ENCODE peak calls at places on chromosomes 7 and 10, in five cellular contexts. E is aorta; U is small intestine; X is CD4-positive, CD25-positive, alpha-beta regulatory T cell; W is ovary. Z is an unnamed sample.

GRCh38 chr7:130273081-130273699 is 6.5 kb downstream of the CPA2 start:
- DNase-seq in W (peak), X (peak), E (no peak), U (no peak), Z (peak)

GRCh38 chr7:155594961-155595366 is 48.6 kb upstream of the CNPY1 start:
- DNase-seq in W (no peak), X (no peak), U (no peak), E (no peak), Z (no peak)

GRCh38 chr10:3710764-3711163 is 74.2 kb downstream of the KLF6 start:
- DNase-seq in X (no peak), U (no peak), E (no peak), W (no peak), Z (no peak)

GRCh38 chr10:79930267-79930666 is 18.6 kb downstream of the SFTPD start:
- DNase-seq in W (no peak), X (no peak), U (no peak), E (no peak), Z (no peak)

GRCh38 chr10:69840773-69841172 is 39.1 kb downstream of the COL13A1 start:
- DNase-seq in U (no peak), W (no peak), X (no peak), E (no peak), Z (no peak)

GRCh38 chr10:14605231-14605925 is 169.3 kb downstream of the FAM107B start:
- DNase-seq in W (no peak), U (peak), E (no peak), X (peak), Z (peak)

GRCh38 chr7:139992353-139993054 is 70.2 kb downstream of the PARP12 start:
- DNase-seq in W (no peak), U (no peak), E (no peak), X (no peak), Z (peak)

GRCh38 chr10:93954726-93955363 is 38.9 kb upstream of the PLCE1 start:
- DNase-seq in X (no peak), W (no peak), U (no peak), E (no peak), Z (no peak)

GRCh38 chr7:155586843-155587440 is 40.6 kb upstream of the CNPY1 start:
- DNase-seq in U (no peak), X (no peak), E (no peak), W (no peak), Z (no peak)

GRCh38 chr10:811781-812180 is 119.7 kb downstream of the LARP4B start:
- DNase-seq in E (no peak), U (no peak), X (no peak), W (no peak), Z (peak)

GRCh38 chr10:29603516-29603915 is 31.3 kb downstream of the SVIL start:
- DNase-seq in X (no peak), E (no peak), U (no peak), W (peak), Z (no peak)

GRCh38 chr10:58992830-58993460 is 183.5 kb upstream of the PHYHIPL start:
- DNase-seq in U (no peak), W (no peak), X (no peak), E (no peak), Z (no peak)

GRCh38 chr10:77925795-77926565 is 575 bp downstream of the DLG5 start:
- DNase-seq in E (peak), X (no peak), W (peak), U (peak), Z (peak)

GRCh38 chr10:124069341-124069740 is 24.1 kb downstream of the CHST15 start:
- DNase-seq in X (no peak), W (no peak), U (no peak), E (peak), Z (no peak)

GRCh38 chr7:12570529-12571461 is at the start of gene SCIN:
- DNase-seq in E (peak), U (peak), X (no peak), W (no peak), Z (peak)

GRCh38 chr7:99740573-99741437 is 5.8 kb upstream of the CYP3A7 start:
- DNase-seq in W (no peak), X (no peak), U (no peak), E (no peak), Z (peak)

GRCh38 chr10:28947209-28947608 is 269.9 kb downstream of the BAMBI start:
- DNase-seq in U (no peak), X (no peak), W (no peak), E (no peak), Z (peak)

GRCh38 chr7:142954680-142955268 is 7.4 kb downstream of the KEL start:
- DNase-seq in W (no peak), E (no peak), U (no peak), X (no peak), Z (no peak)

GRCh38 chr10:8063935-8064334 is 9.4 kb downstream of the GATA3 start:
- DNase-seq in W (no peak), E (no peak), X (no peak), U (no peak), Z (no peak)

GRCh38 chr7:43639858-43640491 is 57.1 kb downstream of the STK17A start:
- DNase-seq in U (peak), E (no peak), X (no peak), W (peak), Z (peak)

GRCh38 chr10:52918714-52919316 is 146.2 kb upstream of the MBL2 start:
- DNase-seq in W (no peak), U (no peak), E (no peak), X (no peak), Z (no peak)

GRCh38 chr10:21174670-21175495 is 277.8 kb upstream of the NEBL start:
- DNase-seq in E (no peak), U (no peak), X (no peak), W (no peak), Z (no peak)

GRCh38 chr7:128030263-128030998 is 806 bp downstream of the LRRC4 start:
- DNase-seq in X (no peak), W (no peak), U (no peak), E (no peak), Z (no peak)

GRCh38 chr10:116620423-116621400 is at the start of gene PNLIPRP2:
- DNase-seq in U (peak), W (no peak), E (no peak), X (no peak), Z (no peak)

GRCh38 chr7:19117081-19117869 is at the start of gene TWIST1:
- DNase-seq in U (no peak), W (peak), E (peak), X (no peak), Z (peak)

GRCh38 chr10:100670828-100671479 is 74.4 kb upstream of the PAX2 start:
- DNase-seq in X (peak), W (no peak), U (peak), E (peak), Z (peak)

DNA sequence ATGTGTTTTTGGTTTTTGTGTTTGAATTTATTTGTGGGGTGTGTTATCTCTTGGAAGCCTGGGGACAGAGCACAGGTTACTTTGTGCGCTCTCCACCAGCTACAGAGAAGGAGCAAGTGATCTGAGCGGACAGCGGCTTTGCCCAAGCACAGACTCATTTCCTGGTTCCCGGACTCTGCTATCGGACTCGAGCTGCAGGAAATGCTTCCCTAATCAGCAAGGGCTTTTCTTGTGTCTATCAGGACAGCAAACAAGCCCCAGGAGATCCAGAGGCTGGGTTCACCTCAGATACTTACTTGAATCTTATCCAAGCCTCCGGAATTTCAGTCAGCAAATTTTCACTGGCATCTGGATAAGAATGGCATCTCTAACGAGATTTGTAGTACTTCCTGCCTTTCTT is 27.8 kb downstream of the MRC1 start:
- DNase-seq in X (no peak), U (peak), W (no peak), E (no peak), Z (peak)
- H3K27ac ChIP-seq in X (no peak), U (peak), W (no peak), E (no peak), Z (peak)

DNA sequence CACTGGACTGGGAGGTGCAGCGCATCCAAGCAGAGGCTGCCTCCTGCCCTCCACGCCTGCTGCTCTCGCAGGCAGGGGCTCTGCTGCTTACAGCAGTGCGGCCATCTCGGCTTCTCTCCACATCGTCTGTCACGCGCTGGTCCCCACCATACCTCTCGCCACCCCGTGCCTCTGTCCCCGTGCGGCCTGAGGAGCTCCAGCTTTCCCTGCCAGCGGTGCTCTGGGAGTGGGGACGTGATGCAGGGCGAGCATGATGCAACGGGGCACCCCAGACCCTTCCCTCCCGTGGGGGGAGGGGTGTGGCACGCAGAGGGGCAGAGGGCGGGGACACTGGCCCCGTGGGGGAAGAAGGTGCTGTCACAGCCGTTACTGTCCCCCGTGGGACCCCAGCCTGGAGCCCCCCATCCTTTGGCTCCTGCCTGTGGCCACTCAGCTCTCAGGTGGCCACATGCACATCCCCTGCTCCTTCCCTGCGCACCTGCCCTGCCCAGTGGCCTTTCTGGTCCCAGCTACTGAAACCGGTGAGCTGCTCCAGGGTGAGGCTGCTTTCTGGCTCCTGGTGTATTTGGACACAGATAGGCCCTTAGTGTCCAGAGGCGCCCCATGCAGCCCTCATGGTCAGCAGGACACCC is 9.0 kb downstream of the GET4 start:
- DNase-seq in U (no peak), W (peak), X (no peak), E (peak), Z (no peak)
- H3K27ac ChIP-seq in U (no peak), W (peak), X (no peak), E (no peak), Z (no peak)

GRCh38 chr7:106031271-106032029 is 68.4 kb downstream of the CDHR3 start:
- DNase-seq in W (peak), X (no peak), U (no peak), E (no peak), Z (peak)
- H3K27ac ChIP-seq in W (no peak), X (no peak), U (no peak), E (no peak), Z (no peak)

GRCh38 chr10:108629843-108630242 is 1293.5 kb downstream of the XPNPEP1 start:
- DNase-seq in W (no peak), E (no peak), U (no peak), X (no peak), Z (no peak)
- H3K27ac ChIP-seq in W (no peak), E (no peak), U (no peak), X (no peak), Z (no peak)

DNA sequence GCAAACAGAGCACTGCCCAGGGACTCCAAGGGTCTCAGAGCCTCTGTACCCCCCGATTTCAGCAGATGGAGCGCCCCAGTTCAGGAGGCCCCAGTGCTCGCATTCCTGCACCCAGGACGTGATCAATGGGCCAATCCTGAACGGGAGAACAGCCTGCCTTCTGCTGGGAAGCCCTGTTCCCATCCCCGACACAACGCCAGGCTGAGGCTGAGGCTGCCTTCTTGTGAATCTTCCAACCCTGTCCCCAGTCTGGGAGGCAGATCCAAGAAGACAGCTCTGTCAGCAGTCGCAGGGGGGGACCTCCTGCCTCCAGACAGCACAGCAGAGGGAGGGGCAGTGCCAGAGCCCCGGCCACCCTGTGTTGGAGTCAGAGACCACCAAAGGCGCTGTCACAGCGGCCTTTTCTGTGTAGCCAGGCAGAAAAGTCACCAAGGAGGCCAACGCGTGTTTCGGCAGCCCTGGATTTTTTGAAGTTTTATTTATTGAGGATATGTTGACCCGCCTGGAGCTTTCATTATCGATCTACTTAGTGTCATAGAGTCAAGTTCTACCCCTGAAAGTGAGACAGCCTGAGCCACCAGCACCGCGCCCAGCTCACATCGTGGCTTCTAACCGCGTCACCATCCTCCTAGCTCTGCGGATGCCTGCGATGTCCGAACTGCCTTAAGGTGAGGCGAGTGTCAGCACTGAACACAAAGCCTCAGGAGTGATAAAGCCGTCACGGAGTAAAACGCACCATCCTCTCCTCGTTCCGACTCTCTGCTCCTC is 86.1 kb downstream of the PTPRN2 start:
- DNase-seq in X (no peak), U (no peak), E (no peak), W (no peak), Z (no peak)
- H3K27ac ChIP-seq in X (no peak), U (no peak), E (no peak), W (no peak), Z (no peak)

GRCh38 chr7:30379131-30379530 is 94.7 kb downstream of the ZNRF2 start:
- DNase-seq in E (no peak), X (no peak), U (no peak), W (no peak), Z (no peak)
- H3K27ac ChIP-seq in E (no peak), X (no peak), U (no peak), W (no peak), Z (no peak)

GRCh38 chr7:93231264-93231663 is 902 bp upstream of the VPS50 start:
- DNase-seq in W (no peak), X (no peak), E (no peak), U (no peak), Z (no peak)

GRCh38 chr7:93228302-93228701 is 2.0 kb upstream of the HEPACAM2 start:
- DNase-seq in E (no peak), W (no peak), X (peak), U (peak), Z (peak)

GRCh38 chr7:93231799-93232672 is at the start of gene VPS50:
- DNase-seq in U (peak), W (peak), X (peak), E (peak), Z (peak)

GRCh38 chr7:93232673-93233018 is 480 bp downstream of the VPS50 start:
- DNase-seq in W (no peak), X (no peak), U (peak), E (no peak), Z (peak)
- H3K27ac ChIP-seq in W (no peak), X (peak), U (peak), E (no peak), Z (peak)

GRCh38 chr7:40493609-40494041 is 358.8 kb downstream of the SUGCT start:
- DNase-seq in U (no peak), X (no peak), W (no peak), E (no peak), Z (no peak)
- H3K27ac ChIP-seq in U (no peak), X (no peak), W (no peak), E (no peak), Z (no peak)